ENCODE peak calls at places on chromosome 15, in ten cellular contexts. J is spleen; S is ovary; Y is CD8-positive, alpha-beta memory T cell; B is CD8-positive, alpha-beta T cell; N is transverse colon; X is effector memory CD4-positive, alpha-beta T cell; O is right lobe of liver; E is aorta; Q is naive thymus-derived CD4-positive, alpha-beta T cell. M is an unnamed sample. For H3K9me3, the result is how much of the 10 kb centered on the place peaks cover.

GRCh38 chr15:77543159-77543882 is 89.4 kb downstream of the LINGO1 start:
- DNase-seq in J (peak), S (peak), Y (peak), B (peak), N (peak), X (peak), O (peak), E (peak), Q (peak), M (peak)

GRCh38 chr15:36005542-36005941 is 459.6 kb upstream of the DPH6 start:
- DNase-seq in J (no peak), S (no peak), Y (no peak), B (no peak), N (no peak), X (no peak), O (no peak), E (no peak), Q (no peak), M (no peak)

GRCh38 chr15:46280753-46281521 is 646.1 kb downstream of the SQOR start:
- DNase-seq in J (no peak), S (no peak), Y (no peak), B (no peak), N (no peak), X (no peak), O (no peak), E (no peak), Q (no peak), M (no peak)

GRCh38 chr15:72511536-72511935 is 37.4 kb downstream of the ARIH1 start:
- DNase-seq in J (no peak), S (no peak), Y (no peak), B (no peak), N (no peak), X (no peak), O (no peak), E (no peak), Q (no peak), M (no peak)

GRCh38 chr15:78714890-78715289 is 73.9 kb upstream of the CHRNB4 start:
- DNase-seq in J (no peak), S (no peak), Y (no peak), B (no peak), N (no peak), X (no peak), O (no peak), E (no peak), Q (no peak), M (no peak)

GRCh38 chr15:86002444-86002843 is 77.2 kb upstream of the AGBL1 start:
- DNase-seq in J (no peak), S (no peak), Y (no peak), B (no peak), N (no peak), X (no peak), O (no peak), E (no peak), Q (no peak), M (no peak)

GRCh38 chr15:54082836-54083492 is 104.7 kb downstream of the UNC13C start:
- DNase-seq in J (no peak), S (no peak), Y (no peak), B (no peak), N (no peak), X (no peak), O (no peak), E (no peak), Q (peak), M (no peak)

GRCh38 chr15:89780601-89781000 is 4.5 kb downstream of the MESP2 start:
- DNase-seq in J (peak), S (no peak), Y (no peak), B (no peak), N (no peak), X (no peak), O (no peak), E (no peak), Q (no peak), M (no peak)

GRCh38 chr15:47484119-47484518 is 233.2 kb upstream of the SEMA6D start:
- DNase-seq in J (no peak), S (no peak), Y (no peak), B (no peak), N (no peak), X (no peak), O (no peak), E (no peak), Q (no peak), M (no peak)
- H3K9me3 ChIP-seq in J (under half), S (under half), Y (under half), B (under half), N (under half), X (under half), O (under half), E (under half), Q (under half), M (under half)

GRCh38 chr15:25244731-25245585 is 193.9 kb downstream of the UBE3A start:
- DNase-seq in J (peak), S (peak), Y (no peak), B (no peak), N (peak), X (no peak), O (peak), E (peak), Q (no peak), M (peak)
- H3K9me3 ChIP-seq in J (half or more), S (under half), Y (under half), B (under half), N (under half), X (under half), O (under half), E (under half), Q (under half), M (under half)

GRCh38 chr15:87387681-87388240 is 868.8 kb downstream of the NTRK3 start:
- DNase-seq in J (no peak), S (no peak), Y (no peak), B (no peak), N (no peak), X (no peak), O (no peak), E (no peak), Q (no peak), M (no peak)
- H3K9me3 ChIP-seq in J (under half), S (under half), Y (under half), B (under half), N (under half), X (under half), O (under half), E (under half), Q (under half), M (under half)

GRCh38 chr15:20348291-20348899 is 193.2 kb downstream of the GOLGA6L6 start:
- DNase-seq in J (no peak), S (peak), Y (no peak), B (no peak), N (no peak), X (no peak), O (no peak), E (peak), Q (no peak), M (no peak)
- H3K9me3 ChIP-seq in J (under half), S (under half), Y (under half), B (under half), N (under half), X (under half), O (under half), E (under half), Q (under half), M (under half)